ENCODE peak calls at places on chromosomes 6 and 20, in eight cellular contexts. R, W, M, E, O, G, N and C are unnamed samples.

GRCh38 chr20:20711413-20711812 is 1.0 kb downstream of the RALGAPA2 start:
- DNase-seq in E (no peak), W (no peak), G (no peak), N (no peak), O (no peak), R (no peak), M (no peak), C (no peak)

GRCh38 chr6:158707826-158708225 is 58.0 kb downstream of the SYTL3 start:
- DNase-seq in G (no peak), E (no peak), R (no peak), W (no peak), M (no peak), O (no peak), N (no peak), C (peak)

GRCh38 chr20:8073024-8073832 is 53.7 kb upstream of the TMX4 start:
- DNase-seq in E (no peak), O (peak), N (no peak), G (peak), R (no peak), W (no peak), M (peak), C (peak)

GRCh38 chr6:88843040-88843439 is 120.4 kb downstream of the RNGTT start:
- DNase-seq in O (peak), M (no peak), R (no peak), E (no peak), G (peak), W (no peak), N (no peak), C (peak)

GRCh38 chr20:18276821-18277220 is 11.5 kb upstream of the ZNF133 start:
- DNase-seq in M (peak), G (peak), W (peak), N (no peak), R (peak), E (peak), O (peak), C (peak)

GRCh38 chr6:75748743-75749538 is at the start of gene MYO6:
- DNase-seq in W (peak), G (peak), M (peak), E (peak), N (no peak), O (peak), R (peak), C (peak)

GRCh38 chr20:51360451-51361230 is 181.9 kb downstream of the NFATC2 start:
- DNase-seq in N (no peak), G (peak), E (no peak), O (peak), W (no peak), M (no peak), R (no peak), C (peak)

GRCh38 chr6:10332121-10332520 is 82.8 kb downstream of the TFAP2A start:
- DNase-seq in W (no peak), G (no peak), E (no peak), R (no peak), O (peak), N (no peak), M (no peak), C (no peak)

GRCh38 chr6:44221291-44221960 is 2.0 kb upstream of the SLC29A1 start:
- DNase-seq in O (peak), R (peak), G (peak), E (peak), W (peak), M (peak), N (no peak), C (peak)

GRCh38 chr6:135904666-135905065 is 53.2 kb downstream of the PDE7B start:
- DNase-seq in W (no peak), E (no peak), N (no peak), R (no peak), G (no peak), O (peak), M (no peak), C (peak)

GRCh38 chr20:58911309-58911708 is 58.8 kb downstream of the GNAS start:
- DNase-seq in G (no peak), M (no peak), W (no peak), N (no peak), E (no peak), R (no peak), O (no peak), C (no peak)

GRCh38 chr6:107114872-107115694 is at the start of gene BEND3:
- DNase-seq in O (peak), R (peak), W (peak), M (peak), E (peak), G (peak), N (no peak), C (no peak)

GRCh38 chr20:53763707-53764415 is 170.2 kb upstream of the ZNF217 start:
- DNase-seq in M (no peak), E (no peak), N (no peak), W (no peak), O (peak), G (peak), R (no peak), C (peak)

GRCh38 chr20:11451793-11452291 is 465.9 kb upstream of the BTBD3 start:
- DNase-seq in W (no peak), E (no peak), R (no peak), G (peak), M (no peak), N (no peak), O (no peak), C (peak)

GRCh38 chr20:47973519-47974233 is 188.4 kb upstream of the SULF2 start:
- DNase-seq in E (no peak), W (no peak), G (no peak), N (no peak), R (no peak), M (no peak), O (peak), C (no peak)

GRCh38 chr20:63167026-63167917 is 48.7 kb downstream of the YTHDF1 start:
- DNase-seq in R (no peak), E (no peak), O (peak), W (peak), N (no peak), G (no peak), M (no peak), C (no peak)

GRCh38 chr20:62914970-62915457 is 11.3 kb downstream of the DIDO1 start:
- DNase-seq in E (no peak), R (no peak), O (no peak), M (peak), N (no peak), W (no peak), G (peak), C (peak)

GRCh38 chr6:20454201-20454824 is 52.6 kb downstream of the E2F3 start:
- DNase-seq in O (peak), E (no peak), M (no peak), R (no peak), G (no peak), N (no peak), W (no peak), C (no peak)

GRCh38 chr6:24547243-24547642 is 52.5 kb downstream of the ALDH5A1 start:
- DNase-seq in W (no peak), N (no peak), G (no peak), O (no peak), E (no peak), M (peak), R (no peak), C (no peak)

GRCh38 chr6:165574220-165574619 is 88.8 kb downstream of the PDE10A start:
- DNase-seq in R (no peak), O (peak), E (no peak), M (no peak), N (no peak), G (no peak), W (no peak), C (no peak)

GRCh38 chr6:160962835-160963623 is 28.5 kb upstream of the MAP3K4 start:
- DNase-seq in M (no peak), R (no peak), E (no peak), W (no peak), O (no peak), N (no peak), G (no peak), C (no peak)

GRCh38 chr6:38579010-38579628 is 60.6 kb downstream of the BTBD9 start:
- DNase-seq in M (no peak), E (no peak), G (no peak), W (no peak), N (no peak), R (no peak), O (peak), C (peak)

GRCh38 chr6:125986956-125987617 is 747 bp downstream of the TRMT11 start:
- DNase-seq in G (peak), W (no peak), R (no peak), M (no peak), E (no peak), O (peak), N (peak), C (peak)

GRCh38 chr20:14609328-14610221 is 272.2 kb upstream of the FLRT3 start:
- DNase-seq in E (no peak), N (no peak), M (no peak), W (no peak), R (no peak), O (no peak), G (no peak), C (no peak)

GRCh38 chr6:30626484-30627366 is at the start of gene ATAT1:
- DNase-seq in N (peak), W (peak), E (peak), R (peak), O (peak), G (peak), M (peak), C (peak)

DNA sequence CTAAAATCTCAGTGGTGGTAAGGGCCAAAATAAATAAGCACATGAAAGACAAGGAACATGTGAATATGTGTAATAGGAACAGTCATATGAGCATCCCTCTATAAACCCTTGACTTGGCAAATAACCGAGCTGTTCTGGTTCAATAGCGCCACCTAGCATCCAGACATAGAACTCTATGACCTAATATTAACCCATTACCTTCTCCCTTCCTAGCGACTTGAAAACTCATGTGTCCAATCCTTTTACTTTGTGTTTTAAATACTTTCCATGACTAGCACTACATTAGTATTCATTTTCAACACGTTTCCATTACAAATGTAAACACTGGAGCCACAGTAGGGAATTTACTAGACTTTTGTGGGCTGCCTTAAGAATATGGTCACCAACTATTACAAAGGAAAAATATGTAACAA is 279.7 kb downstream of the UST start:
- DNase-seq in M (peak), E (no peak), G (peak), O (peak), N (no peak), R (no peak), W (no peak), C (peak)
- TF ChIP-seq CTCF in M (peak), E (peak), G (peak), O (peak), N (peak), R (peak), W (no peak), C (peak)

GRCh38 chr20:31746068-31746878 is 7.2 kb downstream of the TPX2 start:
- DNase-seq in O (no peak), W (no peak), M (no peak), G (no peak), N (no peak), E (no peak), R (no peak), C (no peak)

GRCh38 chr20:31738729-31739549 is at the start of gene TPX2:
- DNase-seq in N (peak), O (peak), W (peak), G (peak), E (peak), R (peak), M (peak), C (peak)

GRCh38 chr20:31739550-31739863 is 417 bp downstream of the TPX2 start:
- DNase-seq in W (no peak), E (no peak), M (no peak), R (no peak), N (no peak), G (no peak), O (no peak), C (no peak)

GRCh38 chr20:31740208-31740607 is 1.1 kb downstream of the TPX2 start:
- DNase-seq in W (no peak), M (no peak), N (no peak), E (no peak), G (peak), O (peak), R (no peak), C (peak)

DNA sequence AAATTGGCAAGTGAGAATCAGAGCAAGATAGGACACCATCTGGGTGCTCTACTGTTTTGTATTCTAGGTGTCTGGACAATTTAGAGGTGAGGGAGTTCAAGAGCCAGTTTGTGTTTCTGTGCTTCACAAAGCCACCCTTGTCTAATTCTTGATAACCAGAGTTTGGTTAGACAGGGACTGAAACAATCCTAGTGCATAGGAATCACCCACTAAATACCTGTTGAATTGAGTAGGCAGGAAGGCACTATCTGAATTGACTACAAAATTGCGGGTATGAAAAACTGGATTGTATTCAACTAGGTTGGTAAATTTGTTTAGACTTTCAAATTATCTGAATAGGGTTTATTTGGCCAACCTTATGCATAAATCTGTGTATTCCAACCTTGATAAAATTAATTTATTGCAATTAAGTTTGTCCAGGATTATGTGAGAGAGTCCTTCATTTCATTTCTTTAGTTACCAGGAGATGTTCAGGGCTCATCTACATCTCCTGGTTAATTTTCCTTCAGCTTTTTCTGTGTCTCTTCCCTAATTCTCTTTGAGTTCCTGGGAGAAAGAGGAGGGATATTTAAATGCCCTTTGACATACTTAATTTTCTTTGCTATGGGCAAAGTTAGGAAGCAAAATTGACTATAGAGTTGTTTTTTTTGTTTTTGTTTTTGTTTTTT is 1.7 kb downstream of the TPX2 start:
- DNase-seq in M (no peak), G (no peak), N (no peak), O (no peak), R (no peak), W (no peak), E (no peak), C (no peak)
- H3K4me3 ChIP-seq in M (peak), G (peak), N (peak), O (peak), R (no peak), W (no peak), E (no peak), C (peak)

GRCh38 chr6:137043710-137044365 is 927 bp downstream of the IL20RA start:
- DNase-seq in W (no peak), M (peak), N (no peak), G (peak), R (no peak), O (peak), E (no peak), C (peak)

GRCh38 chr6:137046871-137047412 is 2.2 kb upstream of the IL20RA start:
- DNase-seq in M (peak), O (no peak), W (no peak), N (no peak), E (no peak), R (no peak), G (no peak), C (no peak)

GRCh38 chr6:137040393-137040792 is 4.4 kb downstream of the IL20RA start:
- DNase-seq in G (no peak), M (no peak), N (no peak), O (no peak), R (no peak), E (no peak), W (no peak), C (no peak)

GRCh38 chr6:137045221-137045789 is 540 bp upstream of the IL20RA start:
- DNase-seq in O (peak), N (no peak), G (no peak), W (no peak), M (no peak), E (no peak), R (no peak), C (no peak)

DNA sequence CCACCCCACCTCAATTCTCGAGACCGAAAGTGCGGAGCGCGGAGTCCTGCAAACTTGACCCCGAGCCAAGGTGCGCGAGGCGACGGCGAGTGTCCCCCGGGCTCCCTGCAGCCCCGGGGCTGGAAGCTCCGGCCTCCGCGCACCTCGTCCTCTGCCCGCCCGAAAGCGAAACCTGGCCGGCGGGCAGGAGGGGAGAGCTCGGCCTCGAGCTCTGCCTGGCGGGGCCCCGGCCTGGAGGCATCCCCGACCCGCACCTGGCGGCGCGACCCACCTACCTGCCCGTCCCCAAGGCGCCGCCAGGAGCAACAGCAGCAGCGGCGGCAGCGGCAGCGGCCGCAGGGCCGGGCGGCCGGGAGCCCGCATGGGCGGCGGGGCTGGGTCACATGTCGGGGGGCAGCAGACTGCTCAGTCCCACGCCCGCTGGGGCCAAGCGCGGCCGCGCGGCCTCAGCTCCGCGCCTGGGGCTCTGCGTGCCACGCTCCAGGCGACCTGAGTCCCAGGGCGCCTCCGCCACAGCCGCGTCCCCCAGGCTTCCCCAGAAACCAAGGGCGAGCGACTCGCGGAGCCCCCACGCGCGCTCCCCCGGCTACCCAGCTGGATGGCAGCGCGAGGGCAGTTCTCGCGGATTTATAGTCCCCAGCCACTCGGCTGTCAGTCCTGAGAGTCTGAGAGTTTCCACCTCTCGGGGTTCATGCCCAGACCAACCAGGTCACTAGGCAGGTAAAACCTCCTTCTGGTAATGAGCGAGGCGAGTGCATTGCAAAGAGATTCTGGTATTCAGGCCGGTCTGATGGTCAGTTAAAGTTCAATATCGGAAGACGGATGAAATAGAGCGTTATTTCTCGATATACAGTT is at the start of gene IL20RA:
- DNase-seq in E (peak), G (no peak), N (no peak), O (peak), M (peak), W (peak), R (peak), C (peak)
- TF ChIP-seq CTCF in E (no peak), G (no peak), N (no peak), O (no peak), M (no peak), W (no peak), R (no peak), C (no peak)

DNA sequence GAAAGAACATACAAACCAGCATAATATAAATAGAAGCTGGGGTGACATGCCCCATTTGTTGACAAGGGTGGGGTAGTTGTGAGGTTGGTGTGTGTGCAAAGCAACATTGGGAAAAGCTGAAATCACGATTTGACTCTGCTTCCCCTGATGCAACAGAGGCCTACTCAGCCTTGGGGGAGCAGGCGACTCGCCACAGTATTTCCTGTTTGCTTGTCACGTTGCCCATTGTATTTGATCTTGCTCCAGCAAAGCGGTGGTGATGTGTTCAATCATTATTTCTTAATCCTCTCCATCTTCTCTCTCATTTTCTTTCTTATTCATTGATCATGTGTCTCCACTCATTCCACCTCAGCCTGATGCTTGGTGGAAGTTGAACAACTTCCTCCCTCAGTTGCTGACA is 165.8 kb upstream of the CITED2 start:
- DNase-seq in N (peak), R (no peak), M (no peak), W (no peak), G (peak), E (no peak), O (peak), C (peak)
- H3K4me3 ChIP-seq in N (no peak), R (no peak), M (no peak), W (no peak), G (no peak), E (no peak), O (no peak), C (no peak)

DNA sequence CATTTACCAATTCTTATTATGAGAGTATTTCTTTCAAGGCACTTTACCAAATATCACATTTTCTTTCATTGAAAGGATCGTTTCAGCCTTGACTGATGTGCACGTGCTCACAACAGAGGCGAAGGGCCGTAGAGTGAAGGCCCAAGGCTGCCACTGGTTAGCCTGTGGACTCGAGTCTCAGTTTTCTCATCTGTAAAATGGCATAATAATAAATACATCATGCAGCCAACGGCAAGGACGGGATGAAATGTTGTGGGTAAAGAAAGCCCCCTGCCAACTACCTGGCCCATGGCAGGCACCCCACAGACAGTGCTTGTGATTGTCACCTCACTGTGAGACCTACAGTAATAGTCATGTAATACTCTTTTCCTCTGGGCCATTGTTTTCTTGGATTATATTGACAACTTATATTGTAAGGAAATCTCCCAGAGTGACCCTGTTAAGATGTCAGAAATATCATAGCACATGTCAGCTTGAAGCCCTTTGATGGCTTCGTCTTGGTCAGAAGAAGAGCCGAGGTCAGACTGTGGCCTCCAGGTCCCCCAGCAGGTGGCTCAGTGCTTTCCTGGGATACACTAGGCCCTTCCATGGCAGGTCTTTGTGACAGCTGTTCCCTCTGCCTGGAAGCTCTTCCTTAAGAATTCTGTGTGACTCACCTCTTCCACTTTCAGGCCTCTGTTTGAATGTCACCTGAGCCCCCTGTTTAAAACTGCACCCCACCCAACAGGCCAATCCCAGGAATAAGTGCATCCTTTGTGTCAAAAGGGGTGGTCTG is 36.3 kb downstream of the FAM50B start:
- DNase-seq in O (peak), E (no peak), W (no peak), G (no peak), R (no peak), M (peak), N (no peak), C (no peak)
- TF ChIP-seq CTCF in O (peak), E (no peak), W (peak), G (peak), R (no peak), M (peak), N (no peak), C (peak)

DNA sequence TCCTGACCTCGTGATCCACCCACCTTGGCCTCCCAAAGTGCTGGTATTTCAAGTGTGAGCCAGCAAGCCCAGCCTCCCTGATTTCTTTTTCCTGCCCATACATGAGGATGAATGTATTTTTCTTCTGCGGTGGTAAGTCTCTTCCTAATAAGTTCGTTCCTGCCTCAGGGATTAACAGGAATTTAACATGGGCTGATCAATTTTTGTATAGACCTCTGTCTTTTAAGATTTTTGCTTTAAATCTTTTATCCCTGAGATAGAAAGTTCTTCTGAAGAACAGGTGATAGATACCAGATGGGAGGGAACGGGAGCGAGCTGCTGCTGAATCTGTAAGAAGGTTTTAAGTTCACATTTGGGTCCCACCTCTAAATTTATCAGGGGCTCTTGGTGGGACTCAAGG is 7.0 kb upstream of the ZNFX1 start:
- DNase-seq in M (no peak), O (no peak), W (no peak), E (no peak), G (no peak), N (no peak), R (no peak), C (no peak)
- H3K4me3 ChIP-seq in M (no peak), O (peak), W (no peak), E (no peak), G (no peak), N (peak), R (no peak), C (no peak)